ENCODE peak calls at places on chromosomes 3 and 15, in eight cellular contexts. H is effector memory CD4-positive, alpha-beta T cell; U is OCI-LY7; G is SK-N-SH; L is spleen; F is neuronal stem cell; X is suprapubic skin; P is heart left ventricle. S is an unnamed sample.

GRCh38 chr15:35696767-35697231 is 150.8 kb upstream of the DPH6 start:
- DNase-seq in P (no peak), G (no peak), X (no peak), F (no peak), L (no peak), U (no peak), H (no peak), S (peak; percentile 71)

GRCh38 chr3:194307849-194308248 is 43.3 kb downstream of the CPN2 start:
- DNase-seq in H (no peak), P (no peak), F (no peak), L (peak; percentile 64), X (no peak), U (no peak), G (no peak), S (no peak)

GRCh38 chr3:23807161-23808015 is 1.6 kb downstream of the UBE2E1 start:
- DNase-seq in U (peak; percentile 26), F (no peak), X (no peak), H (no peak), P (no peak), G (no peak), L (no peak), S (peak; percentile 18)

GRCh38 chr15:81281176-81281735 is 42.7 kb downstream of the STARD5 start:
- DNase-seq in U (no peak), L (no peak), F (no peak), G (no peak), X (no peak), P (no peak), H (no peak), S (no peak)

GRCh38 chr3:194930439-194931204 is 244.9 kb downstream of the FAM43A start:
- DNase-seq in L (peak; percentile 84), U (peak; percentile 13), H (no peak), G (peak; percentile 40), F (no peak), X (no peak), P (peak; percentile 70), S (no peak)

GRCh38 chr15:98518823-98519561 is 129.3 kb upstream of the IGF1R start:
- DNase-seq in F (peak; percentile 78), P (no peak), U (peak; percentile 75), X (no peak), H (no peak), G (peak; percentile 79), L (no peak), S (peak; percentile 90)

GRCh38 chr3:123405021-123405420 is 43.9 kb downstream of the ADCY5 start:
- DNase-seq in F (no peak), P (peak; percentile 28), H (no peak), X (no peak), L (peak; percentile 58), G (no peak), U (no peak), S (no peak)

GRCh38 chr3:14915636-14916222 is 31.7 kb upstream of the NR2C2 start:
- DNase-seq in H (peak; percentile 3), P (no peak), G (no peak), L (no peak), X (peak; percentile 60), U (peak; percentile 8), F (no peak), S (no peak)

GRCh38 chr3:188772886-188773285 is 398.9 kb upstream of the TPRG1 start:
- DNase-seq in G (no peak), U (no peak), L (no peak), H (no peak), X (no peak), P (no peak), F (no peak), S (no peak)

GRCh38 chr15:99929266-99929665 is 196.0 kb upstream of the LYSMD4 start:
- DNase-seq in F (no peak), H (no peak), L (peak; percentile 82), P (no peak), X (no peak), G (no peak), U (no peak), S (no peak)

GRCh38 chr15:78265752-78266224 is 1.4 kb downstream of the DNAJA4 start:
- DNase-seq in L (no peak), X (no peak), G (no peak), H (no peak), U (no peak), F (no peak), P (peak; percentile 47), S (no peak)

GRCh38 chr3:111732248-111732879 is 126.7 kb upstream of the PHLDB2 start:
- DNase-seq in P (no peak), H (no peak), F (no peak), X (no peak), L (no peak), U (no peak), G (no peak), S (no peak)

GRCh38 chr3:55327131-55327920 is 159.8 kb downstream of the WNT5A start:
- DNase-seq in F (no peak), G (no peak), U (no peak), P (no peak), X (no peak), H (no peak), L (no peak), S (peak; percentile 4)

GRCh38 chr15:81914734-81915234 is 131.0 kb downstream of the MEX3B start:
- DNase-seq in G (peak; percentile 70), X (no peak), U (no peak), L (peak; percentile 72), F (no peak), P (peak; percentile 81), H (no peak), S (peak; percentile 100)

GRCh38 chr3:31962801-31963205 is 18.3 kb downstream of the OSBPL10 start:
- DNase-seq in H (no peak), F (no peak), L (no peak), P (no peak), U (no peak), G (no peak), X (no peak), S (no peak)

GRCh38 chr15:95760508-95760907 is 570.0 kb upstream of the NR2F2 start:
- DNase-seq in F (peak; percentile 54), P (no peak), G (no peak), L (peak; percentile 74), H (no peak), X (no peak), U (no peak), S (peak; percentile 38)

GRCh38 chr3:189171707-189172106 is at the start of gene TPRG1:
- DNase-seq in U (no peak), X (no peak), P (no peak), L (no peak), F (no peak), H (no peak), G (no peak), S (no peak)

GRCh38 chr15:80828796-80829195 is 49.6 kb downstream of the CEMIP start:
- DNase-seq in F (no peak), L (no peak), P (no peak), G (no peak), H (no peak), X (no peak), U (no peak), S (peak; percentile 81)

GRCh38 chr3:183555541-183556081 is at the start of gene KLHL6:
- DNase-seq in F (no peak), G (no peak), P (peak; percentile 51), L (peak; percentile 93), H (peak; percentile 51), U (peak; percentile 93), X (no peak), S (no peak)

GRCh38 chr3:50570508-50571279 is 1.4 kb downstream of the HEMK1 start:
- DNase-seq in L (no peak), U (no peak), X (no peak), P (no peak), G (no peak), F (no peak), H (no peak), S (no peak)
- H3K4me3 ChIP-seq in L (no peak overlapping the region), U (peak overlapping the region; percentile 95), X (no peak overlapping the region), P (no peak overlapping the region), G (peak overlapping the region; percentile 71), F (no peak overlapping the region), H (no peak overlapping the region), S (no peak overlapping the region)

DNA sequence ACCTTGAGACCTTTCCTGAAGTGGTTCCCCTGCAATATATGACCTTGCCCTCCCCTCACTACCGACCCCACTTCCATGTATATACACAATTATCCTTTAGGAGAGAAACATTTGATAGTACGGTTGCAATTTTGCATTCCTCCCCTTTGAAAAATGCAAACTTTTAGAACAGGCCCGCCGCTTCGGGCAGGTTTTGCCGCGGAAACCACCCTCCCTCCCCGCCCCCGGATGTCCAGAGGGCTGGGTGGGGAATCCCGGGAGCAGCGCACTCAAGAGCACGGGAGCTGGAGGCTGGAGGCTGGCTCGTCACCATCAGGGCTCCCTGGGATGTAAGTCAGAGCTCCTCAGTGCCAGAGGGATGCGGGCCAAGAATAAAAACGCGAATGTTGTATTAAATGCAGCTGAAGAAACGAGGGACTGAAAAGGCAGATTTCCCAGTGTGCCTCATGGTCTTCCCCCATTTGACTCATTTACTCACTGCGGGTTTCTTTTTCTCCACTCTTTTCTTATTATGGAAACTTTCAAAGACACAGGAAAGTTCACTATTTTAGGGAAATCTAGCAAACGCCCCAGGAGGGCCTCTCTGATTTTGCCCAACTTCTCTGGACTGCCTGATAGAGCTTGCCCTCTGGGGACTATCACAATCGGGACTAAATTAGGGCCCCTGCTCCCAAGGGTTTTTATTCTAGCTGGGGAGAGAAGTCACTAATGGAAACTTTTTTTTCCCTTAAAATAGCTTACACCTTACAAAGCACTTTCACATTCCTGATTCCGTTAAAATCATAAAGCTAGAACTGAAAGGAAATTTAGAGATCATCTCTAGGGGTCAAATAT is 2.9 kb upstream of the USP3 start:
- DNase-seq in X (peak; percentile 92), H (peak; percentile 59), F (no peak), L (peak; percentile 90), U (peak; percentile 31), G (no peak), P (peak; percentile 90), S (no peak)
- H3K36me3 ChIP-seq in X (no peaks in the 10 kb centered on the region), H (no peaks in the 10 kb centered on the region), F (no peaks in the 10 kb centered on the region), L (no peaks in the 10 kb centered on the region), U (no peaks in the 10 kb centered on the region), G (no peaks in the 10 kb centered on the region), P (no peaks in the 10 kb centered on the region), S (no peaks in the 10 kb centered on the region)

DNA sequence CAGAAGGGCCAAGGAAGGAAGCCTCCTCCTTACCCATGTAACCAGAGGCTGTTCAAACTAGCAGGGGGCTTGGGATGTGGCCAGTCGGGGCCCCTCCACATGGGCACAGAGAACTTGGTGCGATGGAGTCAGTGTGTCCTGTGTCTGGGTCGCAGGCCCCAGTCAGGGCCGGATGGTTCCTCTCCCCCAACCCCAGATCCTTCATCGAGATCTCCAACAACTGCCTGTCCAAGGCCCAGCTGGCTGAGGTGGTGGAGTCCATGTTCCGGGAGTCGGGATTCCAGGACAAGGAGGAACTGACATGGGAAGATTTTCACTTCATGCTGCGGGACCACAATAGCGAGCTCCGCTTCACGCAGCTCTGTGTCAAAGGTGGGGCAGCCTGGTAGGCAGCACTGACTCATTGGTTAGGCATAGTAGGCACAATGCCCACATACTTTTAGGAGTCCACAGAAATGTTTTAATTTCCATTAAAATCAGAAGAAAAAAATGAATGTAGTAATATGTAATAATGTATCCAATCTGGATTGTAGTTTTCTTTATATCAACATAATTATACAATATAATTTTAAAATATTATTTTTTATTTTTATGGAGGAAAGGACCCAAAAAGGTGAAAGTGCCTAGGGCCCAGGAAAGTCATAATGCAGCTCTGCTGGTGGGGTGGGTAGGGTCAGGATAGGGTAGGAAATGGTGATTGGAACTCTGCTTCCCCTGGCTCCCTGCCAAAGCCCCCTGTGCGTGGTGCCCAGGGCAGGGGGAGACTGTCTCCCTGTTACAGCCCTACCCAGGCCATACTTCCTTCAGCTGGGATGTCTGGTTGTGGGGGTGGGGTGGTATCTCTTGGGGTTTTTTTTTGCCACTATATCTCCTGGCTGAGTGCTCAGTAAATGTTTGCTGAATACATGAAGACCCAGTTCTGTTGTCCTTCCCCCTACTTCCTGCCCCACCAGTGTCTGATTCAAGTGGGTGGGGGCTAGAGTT is 18.6 kb downstream of the DUOX1 start:
- DNase-seq in U (no peak), G (peak; percentile 82), H (no peak), L (peak; percentile 33), F (no peak), P (no peak), X (no peak), S (no peak)
- H3K27ac ChIP-seq in U (no peak overlapping the region), G (peak overlapping the region; percentile 67), H (no peak overlapping the region), L (no peak overlapping the region), F (no peak overlapping the region), P (no peak overlapping the region), X (no peak overlapping the region), S (no peak overlapping the region)

GRCh38 chr15:37865687-37866086 is 68.8 kb upstream of the TMCO5A start:
- DNase-seq in P (no peak), F (no peak), U (no peak), G (no peak), L (no peak), H (no peak), X (no peak), S (no peak)
- H3K4me3 ChIP-seq in P (no peak overlapping the region), F (no peak overlapping the region), U (no peak overlapping the region), G (no peak overlapping the region), L (no peak overlapping the region), H (no peak overlapping the region), X (no peak overlapping the region), S (no peak overlapping the region)

S was measured in SJCRH30.